ENCODE peak calls at places on chromosomes 13 and 19, in ten cellular contexts. One of them, this sample, is unnamed.

GRCh38 chr13:63433546-63434150 is 2018.0 kb upstream of the PCDH20 start:
- DNase-seq in IMR-90: peak; percentile 87
- DNase-seq in fibroblast of villous mesenchyme: no peak
- DNase-seq in lower leg skin: no peak
- DNase-seq in CD8-positive, alpha-beta T cell: no peak
- DNase-seq in psoas muscle: no peak
- DNase-seq in brain microvascular endothelial cell: peak; percentile 36
- DNase-seq in AG04449: no peak
- DNase-seq in upper lobe of right lung: no peak
- DNase-seq in fibroblast of mammary gland: peak; percentile 39
- DNase-seq in this sample: no peak

GRCh38 chr13:110342474-110342873 is 35.4 kb downstream of the COL4A2 start:
- DNase-seq in AG04449: no peak
- DNase-seq in lower leg skin: no peak
- DNase-seq in fibroblast of villous mesenchyme: no peak
- DNase-seq in IMR-90: no peak
- DNase-seq in fibroblast of mammary gland: no peak
- DNase-seq in upper lobe of right lung: no peak
- DNase-seq in CD8-positive, alpha-beta T cell: no peak
- DNase-seq in brain microvascular endothelial cell: no peak
- DNase-seq in psoas muscle: no peak
- DNase-seq in this sample: no peak

GRCh38 chr13:78816592-78816991 is 157.6 kb upstream of the OBI1 start:
- DNase-seq in fibroblast of villous mesenchyme: no peak
- DNase-seq in brain microvascular endothelial cell: no peak
- DNase-seq in IMR-90: no peak
- DNase-seq in upper lobe of right lung: no peak
- DNase-seq in CD8-positive, alpha-beta T cell: no peak
- DNase-seq in AG04449: no peak
- DNase-seq in psoas muscle: no peak
- DNase-seq in fibroblast of mammary gland: no peak
- DNase-seq in lower leg skin: no peak
- DNase-seq in this sample: no peak

GRCh38 chr13:44818428-44818827 is 170.8 kb downstream of the NUFIP1 start:
- DNase-seq in IMR-90: peak; percentile 43
- DNase-seq in AG04449: no peak
- DNase-seq in fibroblast of villous mesenchyme: peak; percentile 40
- DNase-seq in lower leg skin: no peak
- DNase-seq in CD8-positive, alpha-beta T cell: no peak
- DNase-seq in fibroblast of mammary gland: peak; percentile 33
- DNase-seq in brain microvascular endothelial cell: peak; percentile 29
- DNase-seq in psoas muscle: no peak
- DNase-seq in upper lobe of right lung: no peak
- DNase-seq in this sample: no peak

GRCh38 chr13:50910483-50910805 is 853 bp downstream of the RNASEH2B start:
- DNase-seq in psoas muscle: no peak
- DNase-seq in brain microvascular endothelial cell: no peak
- DNase-seq in lower leg skin: no peak
- DNase-seq in AG04449: no peak
- DNase-seq in CD8-positive, alpha-beta T cell: no peak
- DNase-seq in upper lobe of right lung: no peak
- DNase-seq in fibroblast of mammary gland: peak; percentile 60
- DNase-seq in IMR-90: peak; percentile 42
- DNase-seq in fibroblast of villous mesenchyme: peak; percentile 41
- DNase-seq in this sample: no peak

GRCh38 chr13:39897636-39898035 is 242.2 kb downstream of the COG6 start:
- DNase-seq in lower leg skin: no peak
- DNase-seq in brain microvascular endothelial cell: peak; percentile 82
- DNase-seq in fibroblast of mammary gland: peak; percentile 59
- DNase-seq in IMR-90: peak; percentile 5
- DNase-seq in psoas muscle: no peak
- DNase-seq in AG04449: no peak
- DNase-seq in CD8-positive, alpha-beta T cell: no peak
- DNase-seq in upper lobe of right lung: no peak
- DNase-seq in fibroblast of villous mesenchyme: peak; percentile 88
- DNase-seq in this sample: no peak

GRCh38 chr13:40794414-40795368 is 5.3 kb downstream of the SLC25A15 start:
- DNase-seq in fibroblast of mammary gland: no peak
- DNase-seq in brain microvascular endothelial cell: no peak
- DNase-seq in psoas muscle: no peak
- DNase-seq in upper lobe of right lung: no peak
- DNase-seq in fibroblast of villous mesenchyme: no peak
- DNase-seq in AG04449: no peak
- DNase-seq in IMR-90: no peak
- DNase-seq in CD8-positive, alpha-beta T cell: no peak
- DNase-seq in lower leg skin: no peak
- DNase-seq in this sample: no peak

GRCh38 chr13:44052843-44053607 is 173.3 kb downstream of the LACC1 start:
- DNase-seq in brain microvascular endothelial cell: peak; percentile 79
- DNase-seq in lower leg skin: no peak
- DNase-seq in upper lobe of right lung: peak; percentile 73
- DNase-seq in AG04449: no peak
- DNase-seq in psoas muscle: no peak
- DNase-seq in fibroblast of villous mesenchyme: peak; percentile 63
- DNase-seq in IMR-90: peak; percentile 65
- DNase-seq in fibroblast of mammary gland: peak; percentile 32
- DNase-seq in CD8-positive, alpha-beta T cell: no peak
- DNase-seq in this sample: no peak

GRCh38 chr19:15161028-15161984 is 39.5 kb downstream of the NOTCH3 start:
- DNase-seq in AG04449: no peak
- DNase-seq in IMR-90: peak; percentile 18
- DNase-seq in psoas muscle: no peak
- DNase-seq in fibroblast of mammary gland: peak; percentile 25
- DNase-seq in fibroblast of villous mesenchyme: peak; percentile 31
- DNase-seq in brain microvascular endothelial cell: no peak
- DNase-seq in lower leg skin: no peak
- DNase-seq in upper lobe of right lung: no peak
- DNase-seq in CD8-positive, alpha-beta T cell: no peak
- DNase-seq in this sample: peak; percentile 76

GRCh38 chr19:46746281-46746965 is at the start of gene STRN4:
- DNase-seq in brain microvascular endothelial cell: no peak
- DNase-seq in IMR-90: no peak
- DNase-seq in lower leg skin: no peak
- DNase-seq in AG04449: no peak
- DNase-seq in fibroblast of villous mesenchyme: peak; percentile 36
- DNase-seq in upper lobe of right lung: peak; percentile 81
- DNase-seq in psoas muscle: peak; percentile 75
- DNase-seq in CD8-positive, alpha-beta T cell: no peak
- DNase-seq in fibroblast of mammary gland: no peak
- DNase-seq in this sample: peak; percentile 95

GRCh38 chr13:102460806-102461205 is 59.0 kb upstream of the FGF14 start:
- DNase-seq in IMR-90: no peak
- DNase-seq in psoas muscle: no peak
- DNase-seq in brain microvascular endothelial cell: no peak
- DNase-seq in AG04449: no peak
- DNase-seq in lower leg skin: no peak
- DNase-seq in fibroblast of mammary gland: peak; percentile 21
- DNase-seq in fibroblast of villous mesenchyme: no peak
- DNase-seq in upper lobe of right lung: no peak
- DNase-seq in CD8-positive, alpha-beta T cell: no peak
- DNase-seq in this sample: no peak

GRCh38 chr19:49570997-49571676 is 9.2 kb downstream of the NOSIP start:
- DNase-seq in upper lobe of right lung: no peak
- DNase-seq in brain microvascular endothelial cell: no peak
- DNase-seq in AG04449: no peak
- DNase-seq in lower leg skin: no peak
- DNase-seq in IMR-90: no peak
- DNase-seq in CD8-positive, alpha-beta T cell: no peak
- DNase-seq in fibroblast of villous mesenchyme: no peak
- DNase-seq in fibroblast of mammary gland: no peak
- DNase-seq in psoas muscle: no peak
- DNase-seq in this sample: no peak
- TF ChIP-seq CTCF in upper lobe of right lung: peak; percentile 8
- TF ChIP-seq CTCF in brain microvascular endothelial cell: peak; percentile 10
- TF ChIP-seq CTCF in AG04449: no peak
- TF ChIP-seq CTCF in lower leg skin: no peak
- TF ChIP-seq CTCF in IMR-90: no peak
- TF ChIP-seq CTCF in CD8-positive, alpha-beta T cell: no peak
- TF ChIP-seq CTCF in fibroblast of villous mesenchyme: no peak
- TF ChIP-seq CTCF in fibroblast of mammary gland: no peak
- TF ChIP-seq CTCF in psoas muscle: peak; percentile 29
- TF ChIP-seq CTCF in this sample: peak; percentile 29

GRCh38 chr19:33997690-33998089 is 174.6 kb upstream of the LSM14A start:
- DNase-seq in upper lobe of right lung: no peak
- DNase-seq in fibroblast of mammary gland: no peak
- DNase-seq in IMR-90: no peak
- DNase-seq in psoas muscle: no peak
- DNase-seq in lower leg skin: no peak
- DNase-seq in CD8-positive, alpha-beta T cell: no peak
- DNase-seq in fibroblast of villous mesenchyme: no peak
- DNase-seq in brain microvascular endothelial cell: no peak
- DNase-seq in AG04449: no peak
- DNase-seq in this sample: no peak
- TF ChIP-seq CTCF in upper lobe of right lung: peak; percentile 31
- TF ChIP-seq CTCF in fibroblast of mammary gland: peak; percentile 19
- TF ChIP-seq CTCF in IMR-90: no peak
- TF ChIP-seq CTCF in psoas muscle: no peak
- TF ChIP-seq CTCF in lower leg skin: no peak
- TF ChIP-seq CTCF in CD8-positive, alpha-beta T cell: no peak
- TF ChIP-seq CTCF in fibroblast of villous mesenchyme: peak; percentile 4
- TF ChIP-seq CTCF in brain microvascular endothelial cell: peak; percentile 15
- TF ChIP-seq CTCF in AG04449: no peak
- TF ChIP-seq CTCF in this sample: no peak

DNA sequence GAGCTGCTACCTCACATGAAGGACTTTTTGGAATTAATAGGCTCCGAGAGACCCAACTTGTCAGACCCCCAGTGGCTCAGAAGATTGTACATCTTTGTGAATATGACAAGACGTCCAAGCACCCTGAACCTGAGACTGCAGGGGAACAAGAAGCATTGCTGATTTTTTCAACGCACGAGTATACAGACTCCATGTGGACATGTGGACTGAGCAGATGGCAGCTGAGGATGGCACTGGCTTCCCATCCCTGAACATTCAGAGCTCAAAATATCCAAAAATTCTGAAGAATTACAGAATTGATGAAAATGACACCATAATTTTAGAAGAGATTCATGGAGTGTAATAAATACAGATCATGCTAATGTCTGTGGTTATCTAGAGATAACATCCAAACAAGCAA is 254.1 kb downstream of the MZT1 start:
- DNase-seq in brain microvascular endothelial cell: no peak
- DNase-seq in upper lobe of right lung: no peak
- DNase-seq in CD8-positive, alpha-beta T cell: no peak
- DNase-seq in IMR-90: no peak
- DNase-seq in fibroblast of mammary gland: no peak
- DNase-seq in fibroblast of villous mesenchyme: no peak
- DNase-seq in psoas muscle: no peak
- DNase-seq in AG04449: no peak
- DNase-seq in lower leg skin: no peak
- DNase-seq in this sample: no peak
- TF ChIP-seq CTCF in brain microvascular endothelial cell: no peak
- TF ChIP-seq CTCF in upper lobe of right lung: no peak
- TF ChIP-seq CTCF in CD8-positive, alpha-beta T cell: no peak
- TF ChIP-seq CTCF in IMR-90: no peak
- TF ChIP-seq CTCF in fibroblast of mammary gland: no peak
- TF ChIP-seq CTCF in fibroblast of villous mesenchyme: no peak
- TF ChIP-seq CTCF in psoas muscle: no peak
- TF ChIP-seq CTCF in AG04449: no peak
- TF ChIP-seq CTCF in lower leg skin: no peak
- TF ChIP-seq CTCF in this sample: no peak

GRCh38 chr19:45113628-45114027 is 20.6 kb downstream of the PPP1R37 start:
- DNase-seq in fibroblast of mammary gland: no peak
- DNase-seq in upper lobe of right lung: no peak
- DNase-seq in fibroblast of villous mesenchyme: no peak
- DNase-seq in lower leg skin: no peak
- DNase-seq in CD8-positive, alpha-beta T cell: no peak
- DNase-seq in AG04449: no peak
- DNase-seq in IMR-90: no peak
- DNase-seq in psoas muscle: no peak
- DNase-seq in brain microvascular endothelial cell: no peak
- DNase-seq in this sample: no peak

GRCh38 chr19:45115809-45116615 is 23.0 kb downstream of the PPP1R37 start:
- DNase-seq in psoas muscle: peak; percentile 73
- DNase-seq in CD8-positive, alpha-beta T cell: no peak
- DNase-seq in AG04449: no peak
- DNase-seq in IMR-90: no peak
- DNase-seq in lower leg skin: no peak
- DNase-seq in fibroblast of villous mesenchyme: no peak
- DNase-seq in brain microvascular endothelial cell: no peak
- DNase-seq in upper lobe of right lung: no peak
- DNase-seq in fibroblast of mammary gland: no peak
- DNase-seq in this sample: no peak

GRCh38 chr19:45110811-45111210 is 17.8 kb downstream of the PPP1R37 start:
- DNase-seq in lower leg skin: no peak
- DNase-seq in fibroblast of mammary gland: no peak
- DNase-seq in fibroblast of villous mesenchyme: no peak
- DNase-seq in IMR-90: no peak
- DNase-seq in psoas muscle: no peak
- DNase-seq in AG04449: no peak
- DNase-seq in CD8-positive, alpha-beta T cell: no peak
- DNase-seq in brain microvascular endothelial cell: no peak
- DNase-seq in upper lobe of right lung: no peak
- DNase-seq in this sample: no peak

GRCh38 chr19:45114116-45114515 is 21.1 kb downstream of the PPP1R37 start:
- DNase-seq in brain microvascular endothelial cell: no peak
- DNase-seq in IMR-90: no peak
- DNase-seq in fibroblast of villous mesenchyme: no peak
- DNase-seq in fibroblast of mammary gland: no peak
- DNase-seq in psoas muscle: no peak
- DNase-seq in lower leg skin: no peak
- DNase-seq in CD8-positive, alpha-beta T cell: no peak
- DNase-seq in upper lobe of right lung: no peak
- DNase-seq in AG04449: no peak
- DNase-seq in this sample: no peak

DNA sequence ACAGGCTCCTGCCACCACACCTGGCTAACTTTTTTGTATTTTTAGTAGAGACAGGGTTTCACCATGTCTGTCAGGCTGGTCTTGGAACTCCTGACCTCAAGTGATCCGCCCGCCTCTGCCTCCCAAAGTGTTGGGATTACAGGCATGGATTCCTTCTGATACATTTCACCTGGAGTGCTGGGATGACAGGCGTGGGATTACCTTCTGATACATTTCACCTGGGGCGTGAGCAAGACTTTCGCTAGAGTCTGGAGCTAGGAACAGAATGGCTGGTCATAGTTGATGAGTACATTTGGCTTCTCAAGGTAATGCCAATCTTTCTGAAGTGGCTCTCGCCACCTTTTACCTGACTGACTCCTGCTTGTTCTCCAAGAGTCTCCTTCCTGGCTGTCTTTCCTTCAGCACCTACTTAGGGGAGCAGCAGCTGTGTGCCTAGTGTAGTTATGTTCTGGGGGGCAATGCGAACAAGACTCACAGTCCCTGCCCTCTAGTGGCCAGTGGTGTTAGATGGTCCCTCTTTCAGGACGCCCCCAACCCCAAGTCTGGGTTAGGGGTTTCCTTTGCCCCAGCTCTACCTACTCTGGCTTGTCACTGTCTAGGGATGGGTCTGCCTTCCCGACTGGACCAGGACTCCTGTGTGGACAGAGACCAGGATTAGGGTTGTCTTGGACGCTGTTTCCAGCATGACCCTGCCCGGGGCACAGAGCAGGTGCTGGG is 19.3 kb downstream of the PPP1R37 start:
- DNase-seq in fibroblast of mammary gland: no peak
- DNase-seq in upper lobe of right lung: no peak
- DNase-seq in psoas muscle: no peak
- DNase-seq in CD8-positive, alpha-beta T cell: no peak
- DNase-seq in IMR-90: no peak
- DNase-seq in AG04449: no peak
- DNase-seq in fibroblast of villous mesenchyme: no peak
- DNase-seq in lower leg skin: no peak
- DNase-seq in brain microvascular endothelial cell: no peak
- DNase-seq in this sample: no peak
- TF ChIP-seq CTCF in fibroblast of mammary gland: no peak
- TF ChIP-seq CTCF in upper lobe of right lung: no peak
- TF ChIP-seq CTCF in psoas muscle: no peak
- TF ChIP-seq CTCF in CD8-positive, alpha-beta T cell: no peak
- TF ChIP-seq CTCF in IMR-90: no peak
- TF ChIP-seq CTCF in AG04449: no peak
- TF ChIP-seq CTCF in fibroblast of villous mesenchyme: no peak
- TF ChIP-seq CTCF in lower leg skin: no peak
- TF ChIP-seq CTCF in brain microvascular endothelial cell: peak; percentile 49
- TF ChIP-seq CTCF in this sample: no peak

GRCh38 chr13:107562222-107562621 is 653.1 kb downstream of the LIG4 start:
- DNase-seq in lower leg skin: no peak
- DNase-seq in AG04449: no peak
- DNase-seq in psoas muscle: no peak
- DNase-seq in CD8-positive, alpha-beta T cell: no peak
- DNase-seq in brain microvascular endothelial cell: no peak
- DNase-seq in upper lobe of right lung: no peak
- DNase-seq in fibroblast of villous mesenchyme: no peak
- DNase-seq in IMR-90: no peak
- DNase-seq in fibroblast of mammary gland: no peak
- DNase-seq in this sample: no peak
- TF ChIP-seq CTCF in lower leg skin: no peak
- TF ChIP-seq CTCF in AG04449: no peak
- TF ChIP-seq CTCF in psoas muscle: no peak
- TF ChIP-seq CTCF in CD8-positive, alpha-beta T cell: no peak
- TF ChIP-seq CTCF in brain microvascular endothelial cell: no peak
- TF ChIP-seq CTCF in upper lobe of right lung: no peak
- TF ChIP-seq CTCF in fibroblast of villous mesenchyme: no peak
- TF ChIP-seq CTCF in IMR-90: no peak
- TF ChIP-seq CTCF in fibroblast of mammary gland: no peak
- TF ChIP-seq CTCF in this sample: no peak